ENCODE peak calls at places on chromosomes 4 and X, in four cellular contexts. One of them, this sample, is unnamed.
A peak's percentile ranks its signal among the peaks of the same experiment; 100 is the strongest.

GRCh38 chrX:46572295-46572936 is 1.1 kb upstream of the CHST7 start:
- DNase-seq in gastrocnemius medialis: no peak
- DNase-seq in HCT116: no peak
- DNase-seq in right lobe of liver: no peak
- DNase-seq in this sample: no peak

GRCh38 chrX:134542485-134542884 is 82.5 kb downstream of the HPRT1 start:
- DNase-seq in right lobe of liver: no peak
- DNase-seq in HCT116: no peak
- DNase-seq in gastrocnemius medialis: no peak
- DNase-seq in this sample: no peak

GRCh38 chr4:137610960-137611359 is 78.7 kb upstream of the PCDH18 start:
- DNase-seq in HCT116: no peak
- DNase-seq in right lobe of liver: no peak
- DNase-seq in gastrocnemius medialis: no peak
- DNase-seq in this sample: no peak

GRCh38 chr4:55311792-55312490 is 34.1 kb upstream of the SRD5A3 start:
- DNase-seq in right lobe of liver: no peak
- DNase-seq in gastrocnemius medialis: no peak
- DNase-seq in HCT116: no peak
- DNase-seq in this sample: peak; percentile 4

GRCh38 chr4:110296892-110297291 is 98.5 kb upstream of the ELOVL6 start:
- DNase-seq in gastrocnemius medialis: no peak
- DNase-seq in HCT116: no peak
- DNase-seq in right lobe of liver: no peak
- DNase-seq in this sample: no peak

GRCh38 chr4:146308951-146309350 is 94.6 kb downstream of the REELD1 start:
- DNase-seq in gastrocnemius medialis: no peak
- DNase-seq in HCT116: no peak
- DNase-seq in right lobe of liver: no peak
- DNase-seq in this sample: no peak

GRCh38 chrX:86964321-86964720 is 553.3 kb upstream of the KLHL4 start:
- DNase-seq in gastrocnemius medialis: no peak
- DNase-seq in right lobe of liver: no peak
- DNase-seq in HCT116: no peak
- DNase-seq in this sample: no peak

GRCh38 chr4:20625460-20625859 is 74.8 kb upstream of the PACRGL start:
- DNase-seq in right lobe of liver: peak; percentile 54
- DNase-seq in HCT116: no peak
- DNase-seq in gastrocnemius medialis: peak; percentile 24
- DNase-seq in this sample: no peak

GRCh38 chrX:150508461-150509367 is 59.7 kb upstream of the MTM1 start:
- DNase-seq in right lobe of liver: peak; percentile 79
- DNase-seq in HCT116: no peak
- DNase-seq in gastrocnemius medialis: peak; percentile 19
- DNase-seq in this sample: no peak

GRCh38 chr4:180059216-180059881 is 2183.9 kb upstream of the TENM3 start:
- DNase-seq in right lobe of liver: no peak
- DNase-seq in gastrocnemius medialis: no peak
- DNase-seq in HCT116: no peak
- DNase-seq in this sample: no peak

GRCh38 chrX:86845101-86845500 is 672.5 kb upstream of the KLHL4 start:
- DNase-seq in gastrocnemius medialis: no peak
- DNase-seq in HCT116: no peak
- DNase-seq in right lobe of liver: no peak
- DNase-seq in this sample: no peak

GRCh38 chr4:69936566-69936965 is 5.7 kb downstream of the CSN1S1 start:
- DNase-seq in right lobe of liver: no peak
- DNase-seq in HCT116: no peak
- DNase-seq in gastrocnemius medialis: no peak
- DNase-seq in this sample: no peak

GRCh38 chr4:146486565-146486964 is 35.2 kb downstream of the SLC10A7 start:
- DNase-seq in gastrocnemius medialis: no peak
- DNase-seq in HCT116: no peak
- DNase-seq in right lobe of liver: no peak
- DNase-seq in this sample: no peak

GRCh38 chrX:131187234-131187633 is 101.9 kb downstream of the IGSF1 start:
- DNase-seq in gastrocnemius medialis: no peak
- DNase-seq in HCT116: no peak
- DNase-seq in right lobe of liver: no peak
- DNase-seq in this sample: no peak

GRCh38 chrX:11664211-11664888 is 1.4 kb downstream of the ARHGAP6 start:
- DNase-seq in right lobe of liver: peak; percentile 39
- DNase-seq in gastrocnemius medialis: peak; percentile 13
- DNase-seq in HCT116: no peak
- DNase-seq in this sample: no peak

GRCh38 chr4:40946652-40947051 is 196.9 kb downstream of the NSUN7 start:
- DNase-seq in right lobe of liver: no peak
- DNase-seq in gastrocnemius medialis: no peak
- DNase-seq in HCT116: no peak
- DNase-seq in this sample: no peak

GRCh38 chrX:69032601-69033000 is 132.7 kb downstream of the PJA1 start:
- DNase-seq in HCT116: peak; percentile 13
- DNase-seq in right lobe of liver: no peak
- DNase-seq in gastrocnemius medialis: no peak
- DNase-seq in this sample: no peak

GRCh38 chrX:55907968-55908607 is 190.5 kb downstream of the RRAGB start:
- DNase-seq in HCT116: peak; percentile 38
- DNase-seq in gastrocnemius medialis: no peak
- DNase-seq in right lobe of liver: peak; percentile 18
- DNase-seq in this sample: peak; percentile 52

GRCh38 chr4:164571593-164572385 is 182.1 kb upstream of the SMIM31 start:
- DNase-seq in right lobe of liver: no peak
- DNase-seq in gastrocnemius medialis: no peak
- DNase-seq in HCT116: no peak
- DNase-seq in this sample: no peak

GRCh38 chr4:147096667-147097604 is 151.3 kb upstream of the TTC29 start:
- DNase-seq in HCT116: peak; percentile 32
- DNase-seq in right lobe of liver: no peak
- DNase-seq in gastrocnemius medialis: no peak
- DNase-seq in this sample: peak; percentile 36

GRCh38 chrX:27890611-27891010 is 82.8 kb downstream of the MAGEB10 start:
- DNase-seq in HCT116: peak; percentile 13
- DNase-seq in gastrocnemius medialis: no peak
- DNase-seq in right lobe of liver: no peak
- DNase-seq in this sample: no peak

GRCh38 chr4:28443786-28444412 is 1583.3 kb downstream of the STIM2 start:
- DNase-seq in HCT116: no peak
- DNase-seq in gastrocnemius medialis: no peak
- DNase-seq in right lobe of liver: no peak
- DNase-seq in this sample: no peak

GRCh38 chr4:57291911-57292310 is 181.7 kb upstream of the IGFBP7 start:
- DNase-seq in gastrocnemius medialis: no peak
- DNase-seq in HCT116: no peak
- DNase-seq in right lobe of liver: no peak
- DNase-seq in this sample: no peak

GRCh38 chr4:83217721-83218522 is 66.7 kb downstream of the COQ2 start:
- DNase-seq in HCT116: no peak
- DNase-seq in gastrocnemius medialis: no peak
- DNase-seq in right lobe of liver: no peak
- DNase-seq in this sample: no peak

GRCh38 chrX:3576886-3577516 is 136.4 kb downstream of the PRKX start:
- DNase-seq in gastrocnemius medialis: no peak
- DNase-seq in right lobe of liver: no peak
- DNase-seq in HCT116: no peak
- DNase-seq in this sample: no peak

GRCh38 chr4:111689214-111689613 is 456.0 kb upstream of the FAM241A start:
- DNase-seq in HCT116: no peak
- DNase-seq in right lobe of liver: no peak
- DNase-seq in gastrocnemius medialis: no peak
- DNase-seq in this sample: no peak

GRCh38 chr4:102430511-102430910 is 70.6 kb upstream of the NFKB1 start:
- DNase-seq in gastrocnemius medialis: no peak
- DNase-seq in HCT116: no peak
- DNase-seq in right lobe of liver: no peak
- DNase-seq in this sample: peak; percentile 34

GRCh38 chr4:76696109-76696508 is 201.8 kb downstream of the SOWAHB start:
- DNase-seq in HCT116: no peak
- DNase-seq in right lobe of liver: no peak
- DNase-seq in gastrocnemius medialis: no peak
- DNase-seq in this sample: no peak

GRCh38 chr4:73901031-73901430 is 31.8 kb downstream of the CXCL1 start:
- DNase-seq in HCT116: no peak
- DNase-seq in gastrocnemius medialis: no peak
- DNase-seq in right lobe of liver: no peak
- DNase-seq in this sample: no peak

GRCh38 chr4:184748251-184748652 is 14.4 kb upstream of the CENPU start:
- DNase-seq in right lobe of liver: no peak
- DNase-seq in HCT116: no peak
- DNase-seq in gastrocnemius medialis: peak; percentile 64
- DNase-seq in this sample: peak; percentile 53

GRCh38 chr4:41069268-41069667 is 145.1 kb downstream of the APBB2 start:
- DNase-seq in right lobe of liver: no peak
- DNase-seq in HCT116: no peak
- DNase-seq in gastrocnemius medialis: no peak
- DNase-seq in this sample: no peak

GRCh38 chr4:182556576-182556975 is 313.4 kb downstream of the TENM3 start:
- DNase-seq in gastrocnemius medialis: no peak
- DNase-seq in right lobe of liver: no peak
- DNase-seq in HCT116: no peak
- DNase-seq in this sample: no peak

GRCh38 chr4:108877821-108878220 is 115.0 kb upstream of the ETNPPL start:
- DNase-seq in HCT116: no peak
- DNase-seq in right lobe of liver: no peak
- DNase-seq in gastrocnemius medialis: no peak
- DNase-seq in this sample: no peak

GRCh38 chrX:13077168-13077567 is 32.7 kb upstream of the FAM9C start:
- DNase-seq in right lobe of liver: no peak
- DNase-seq in gastrocnemius medialis: no peak
- DNase-seq in HCT116: no peak
- DNase-seq in this sample: no peak

GRCh38 chrX:13078739-13079444 is 34.5 kb upstream of the FAM9C start:
- DNase-seq in gastrocnemius medialis: peak; percentile 28
- DNase-seq in HCT116: no peak
- DNase-seq in right lobe of liver: no peak
- DNase-seq in this sample: no peak

GRCh38 chrX:13069771-13070410 is 25.5 kb upstream of the FAM9C start:
- DNase-seq in right lobe of liver: no peak
- DNase-seq in gastrocnemius medialis: no peak
- DNase-seq in HCT116: no peak
- DNase-seq in this sample: no peak

GRCh38 chrX:13076176-13076956 is 31.9 kb upstream of the FAM9C start:
- DNase-seq in gastrocnemius medialis: no peak
- DNase-seq in right lobe of liver: no peak
- DNase-seq in HCT116: no peak
- DNase-seq in this sample: no peak

DNA sequence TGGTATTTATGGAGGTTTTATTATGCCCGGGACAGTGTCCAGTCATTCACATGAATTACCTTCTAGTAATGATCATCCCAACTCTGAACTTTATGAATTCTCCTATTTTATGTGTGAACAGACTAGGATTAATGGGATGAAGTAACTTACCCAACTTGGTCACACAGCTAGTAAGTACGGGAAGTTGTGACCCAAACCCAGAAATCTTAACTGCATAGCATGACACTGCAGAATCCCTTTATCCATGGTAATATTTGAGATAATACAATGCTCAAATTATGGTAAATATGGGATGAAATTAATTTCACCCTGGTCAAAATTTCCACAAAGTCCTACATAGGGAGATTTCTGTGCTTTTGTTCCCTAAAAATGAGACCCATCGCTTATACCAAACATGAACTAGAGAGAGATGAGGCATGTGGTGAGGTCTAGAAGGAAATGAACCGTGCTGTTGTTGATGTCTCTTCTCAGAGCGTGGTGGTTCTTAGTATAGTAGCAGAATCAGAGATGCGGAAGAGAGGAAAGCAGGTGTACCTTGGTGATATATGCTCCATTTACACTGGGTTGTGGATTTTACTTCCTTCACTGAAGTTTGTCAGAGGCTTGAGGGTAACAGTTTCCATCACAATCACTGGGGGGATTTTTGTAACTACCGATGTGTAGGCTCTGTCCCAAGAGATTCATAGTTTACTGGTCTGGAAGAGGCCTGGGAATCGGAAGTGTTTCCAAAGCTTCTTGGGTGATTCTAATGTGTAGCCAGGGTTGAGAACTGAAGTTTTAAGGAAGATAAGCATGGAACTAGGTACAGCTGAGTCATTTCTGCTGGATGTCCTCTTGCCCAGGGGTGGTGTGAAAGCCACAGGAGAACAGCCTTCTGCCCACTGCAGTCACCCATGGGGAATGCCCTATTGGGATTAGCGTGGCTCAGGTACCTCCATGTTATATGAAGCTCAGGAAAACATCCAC is 30.2 kb upstream of the FAM9C start:
- DNase-seq in HCT116: no peak
- DNase-seq in right lobe of liver: no peak
- DNase-seq in gastrocnemius medialis: no peak
- DNase-seq in this sample: no peak
- TF ChIP-seq POLR2A in HCT116: no peak
- TF ChIP-seq POLR2A in right lobe of liver: no peak
- TF ChIP-seq POLR2A in gastrocnemius medialis: no peak
- TF ChIP-seq POLR2A in this sample: no peak

GRCh38 chr4:113971706-113972360 is 7.6 kb downstream of the ARSJ start:
- DNase-seq in right lobe of liver: no peak
- DNase-seq in gastrocnemius medialis: no peak
- DNase-seq in HCT116: no peak
- DNase-seq in this sample: no peak

GRCh38 chr4:113975578-113975977 is 3.9 kb downstream of the ARSJ start:
- DNase-seq in right lobe of liver: no peak
- DNase-seq in gastrocnemius medialis: no peak
- DNase-seq in HCT116: no peak
- DNase-seq in this sample: no peak

GRCh38 chr4:113974467-113974866 is 5.0 kb downstream of the ARSJ start:
- DNase-seq in HCT116: no peak
- DNase-seq in right lobe of liver: no peak
- DNase-seq in gastrocnemius medialis: no peak
- DNase-seq in this sample: no peak

GRCh38 chr4:113973349-113973748 is 6.1 kb downstream of the ARSJ start:
- DNase-seq in right lobe of liver: no peak
- DNase-seq in gastrocnemius medialis: no peak
- DNase-seq in HCT116: no peak
- DNase-seq in this sample: no peak

DNA sequence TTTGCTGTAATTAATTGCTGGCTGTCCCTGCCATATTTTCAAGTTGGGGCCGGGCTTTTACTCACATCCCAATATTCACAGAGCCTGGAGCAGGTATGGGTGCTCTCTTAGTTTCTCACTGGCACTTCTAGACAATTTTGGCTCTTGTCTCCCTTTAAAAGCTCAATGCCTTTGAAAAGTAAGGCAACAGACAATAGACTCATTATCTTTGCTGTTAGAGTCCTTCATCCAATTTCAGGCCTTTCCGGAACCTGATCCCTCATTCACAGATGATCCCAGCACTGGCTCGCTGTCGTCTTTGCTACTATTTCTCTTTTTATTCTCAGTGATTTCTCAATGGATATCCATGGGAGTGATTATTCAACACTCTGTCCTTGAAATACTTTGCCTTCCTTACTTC is 6.7 kb downstream of the ARSJ start:
- DNase-seq in gastrocnemius medialis: no peak
- DNase-seq in HCT116: no peak
- DNase-seq in right lobe of liver: no peak
- DNase-seq in this sample: no peak
- TF ChIP-seq POLR2A in gastrocnemius medialis: no peak
- TF ChIP-seq POLR2A in HCT116: no peak
- TF ChIP-seq POLR2A in right lobe of liver: no peak
- TF ChIP-seq POLR2A in this sample: no peak

GRCh38 chrX:154436597-154437397 is at the start of gene GDI1:
- DNase-seq in gastrocnemius medialis: peak; percentile 36
- DNase-seq in HCT116: no peak
- DNase-seq in right lobe of liver: no peak
- DNase-seq in this sample: peak; percentile 77
- TF ChIP-seq POLR2A in gastrocnemius medialis: peak; percentile 62
- TF ChIP-seq POLR2A in HCT116: no peak
- TF ChIP-seq POLR2A in right lobe of liver: peak; percentile 34
- TF ChIP-seq POLR2A in this sample: peak; percentile 27

GRCh38 chrX:318068-318738 is 393 bp downstream of the GTPBP6 start:
- DNase-seq in right lobe of liver: peak; percentile 98
- DNase-seq in HCT116: peak; percentile 97
- DNase-seq in gastrocnemius medialis: peak; percentile 100
- DNase-seq in this sample: no peak
- TF ChIP-seq POLR2A in right lobe of liver: peak; percentile 62
- TF ChIP-seq POLR2A in HCT116: peak; percentile 24
- TF ChIP-seq POLR2A in gastrocnemius medialis: peak; percentile 88
- TF ChIP-seq POLR2A in this sample: no peak

This sample was measured in erythroblast.